ENCODE peak calls at places on chromosomes 7 and 10, in ten cellular contexts. C is PC-9; O is CD8-positive, alpha-beta T cell; V is cardiac muscle cell; X is colonic mucosa; M is tibial nerve; D is adipocyte; Z is breast epithelium; A is CD4-positive, alpha-beta memory T cell; B is fibroblast of lung. H is an unnamed sample.

GRCh38 chr10:115854740-115855435 is 418.1 kb downstream of the GFRA1 start:
- DNase-seq in C (peak; percentile 20), O (no peak), V (no peak), X (no peak), M (no peak), D (peak; percentile 13), Z (no peak), A (no peak), B (peak; percentile 31), H (no peak)

GRCh38 chr7:138565451-138566114 is 105.5 kb downstream of the TRIM24 start:
- DNase-seq in C (no peak), O (no peak), V (no peak), X (no peak), M (no peak), D (peak; percentile 12), Z (no peak), A (no peak), B (peak; percentile 75), H (no peak)

GRCh38 chr7:94620703-94621118 is 35.2 kb downstream of the SGCE start:
- DNase-seq in C (peak; percentile 89), O (peak; percentile 48), V (peak; percentile 67), X (peak; percentile 45), M (peak; percentile 45), D (peak; percentile 96), Z (peak; percentile 54), A (no peak), B (peak; percentile 92), H (peak; percentile 81)

GRCh38 chr7:151204383-151205032 is 5.8 kb downstream of the H2BK1 start:
- DNase-seq in C (no peak), O (no peak), V (no peak), X (no peak), M (no peak), D (no peak), Z (no peak), A (no peak), B (no peak), H (peak; percentile 47)

GRCh38 chr7:66964391-66964790 is 31.0 kb downstream of the SBDS start:
- DNase-seq in C (no peak), O (no peak), V (no peak), X (no peak), M (no peak), D (peak; percentile 12), Z (no peak), A (no peak), B (peak; percentile 25), H (no peak)

GRCh38 chr10:117461766-117462423 is 80.7 kb upstream of the EMX2 start:
- DNase-seq in C (peak; percentile 31), O (no peak), V (no peak), X (peak; percentile 67), M (peak; percentile 31), D (no peak), Z (no peak), A (no peak), B (peak; percentile 88), H (peak; percentile 81)

GRCh38 chr10:44968101-44968886 is 8.7 kb downstream of the RASSF4 start:
- DNase-seq in C (no peak), O (peak; percentile 61), V (no peak), X (peak; percentile 29), M (peak; percentile 69), D (peak; percentile 77), Z (no peak), A (no peak), B (no peak), H (peak; percentile 71)

GRCh38 chr10:27019827-27020226 is 80.5 kb downstream of the ANKRD26 start:
- DNase-seq in C (no peak), O (no peak), V (no peak), X (no peak), M (no peak), D (no peak), Z (no peak), A (no peak), B (peak; percentile 18), H (no peak)

GRCh38 chr10:122154733-122155366 is 116.2 kb upstream of the BTBD16 start:
- DNase-seq in C (no peak), O (no peak), V (peak; percentile 42), X (no peak), M (peak; percentile 48), D (peak; percentile 85), Z (peak; percentile 70), A (no peak), B (peak; percentile 76), H (peak; percentile 44)
- H3K4me3 ChIP-seq in C (no peak overlapping the region), O (no peak overlapping the region), V (no peak overlapping the region), X (no peak overlapping the region), M (peak overlapping the region; percentile 2), D (peak overlapping the region; percentile 54), Z (peak overlapping the region; percentile 51), A (no peak overlapping the region), B (no peak overlapping the region), H (no peak overlapping the region)

GRCh38 chr10:119541046-119541445 is 1.5 kb downstream of the RGS10 start:
- DNase-seq in C (no peak), O (no peak), V (no peak), X (no peak), M (no peak), D (peak; percentile 43), Z (no peak), A (no peak), B (peak; percentile 58), H (no peak)
- H3K4me1 ChIP-seq in C (peaks cover 31% of the 10 kb centered on the region), O (peaks cover 39% of the 10 kb centered on the region), V (peaks cover 10% of the 10 kb centered on the region), X (peaks cover 24% of the 10 kb centered on the region), M (peaks cover 19% of the 10 kb centered on the region), D (peaks cover 18% of the 10 kb centered on the region), Z (no peaks in the 10 kb centered on the region), A (peaks cover 62% of the 10 kb centered on the region), B (peaks cover 11% of the 10 kb centered on the region), H (peaks cover 7% of the 10 kb centered on the region)

DNA sequence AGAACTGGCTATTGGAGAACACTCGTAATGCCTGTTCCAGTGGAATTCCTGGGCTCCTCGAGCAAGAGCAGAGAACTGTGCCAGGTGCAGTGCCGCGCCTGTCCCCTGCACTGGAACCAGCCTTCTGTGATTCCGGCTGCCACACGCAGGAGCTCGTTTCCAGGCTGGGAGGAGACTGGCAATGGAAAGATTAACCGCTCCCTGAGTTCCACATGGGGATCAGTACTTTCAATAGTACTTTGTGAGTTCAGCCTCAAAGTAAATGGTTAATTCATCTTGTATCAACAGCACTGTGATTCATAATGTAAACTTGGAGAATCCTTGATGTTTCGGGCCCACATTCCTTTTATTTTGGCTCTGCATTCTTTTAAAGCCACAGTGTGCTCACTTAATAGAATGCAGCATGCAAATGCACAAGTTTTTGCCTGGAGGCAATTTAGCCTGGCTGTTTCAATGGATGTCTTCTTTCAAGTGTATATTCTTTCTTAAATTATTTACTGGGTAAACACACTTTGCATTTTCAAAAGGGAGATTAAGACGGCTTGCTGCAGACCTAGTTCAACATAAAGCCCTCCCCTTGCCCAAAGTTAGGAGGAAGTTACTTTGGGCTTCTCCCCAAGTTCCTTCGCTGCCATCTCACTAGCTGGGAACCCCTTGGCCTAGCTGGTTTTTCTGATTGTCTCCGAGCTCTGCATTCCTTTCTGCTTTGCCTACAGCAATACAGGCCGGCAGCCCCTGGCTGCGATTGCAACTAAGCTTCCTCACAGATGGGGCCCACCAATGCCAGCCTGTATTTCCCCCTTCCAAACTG is 138.1 kb upstream of the TCF7L2 start:
- DNase-seq in C (peak; percentile 72), O (no peak), V (no peak), X (peak; percentile 54), M (no peak), D (peak; percentile 97), Z (peak; percentile 60), A (no peak), B (peak; percentile 97), H (no peak)
- H3K4me3 ChIP-seq in C (peak overlapping the region; percentile 42), O (no peak overlapping the region), V (no peak overlapping the region), X (no peak overlapping the region), M (no peak overlapping the region), D (peak overlapping the region; percentile 66), Z (peak overlapping the region; percentile 32), A (no peak overlapping the region), B (peak overlapping the region; percentile 15), H (no peak overlapping the region)

DNA sequence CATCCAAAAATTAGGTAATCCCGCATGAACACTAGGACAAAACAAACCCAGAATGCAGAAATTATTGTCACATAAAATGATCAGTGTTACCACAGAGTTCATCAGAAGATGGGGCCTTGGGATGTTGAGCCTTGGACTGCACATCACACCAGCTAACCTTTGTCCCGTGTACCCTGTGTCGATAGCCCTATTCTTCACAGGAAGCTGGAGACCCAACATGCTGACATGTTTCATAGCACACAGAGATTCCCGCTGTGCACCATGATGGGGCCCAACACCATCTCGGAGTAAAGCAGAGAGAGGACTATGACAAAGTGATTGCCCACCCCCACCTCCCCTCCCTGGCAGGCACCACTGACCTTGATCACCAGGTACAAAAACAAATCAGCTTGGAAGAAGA is 4.5 kb downstream of the PTPRN2 start:
- DNase-seq in C (no peak), O (no peak), V (no peak), X (no peak), M (no peak), D (no peak), Z (no peak), A (no peak), B (no peak), H (no peak)
- H3K4me1 ChIP-seq in C (peaks cover 23% of the 10 kb centered on the region), O (peaks cover 9% of the 10 kb centered on the region), V (no peaks in the 10 kb centered on the region), X (peaks cover 9% of the 10 kb centered on the region), M (peaks cover 15% of the 10 kb centered on the region), D (no peaks in the 10 kb centered on the region), Z (no peaks in the 10 kb centered on the region), A (peaks cover 14% of the 10 kb centered on the region), B (no peaks in the 10 kb centered on the region), H (peaks cover 7% of the 10 kb centered on the region)

GRCh38 chr7:140983802-140984201 is 30.9 kb downstream of the MRPS33 start:
- DNase-seq in C (no peak), O (no peak), V (no peak), X (peak; percentile 22), M (no peak), D (no peak), Z (no peak), A (no peak), B (no peak), H (no peak)

GRCh38 chr7:140977351-140978140 is 37.2 kb downstream of the MRPS33 start:
- DNase-seq in C (no peak), O (no peak), V (no peak), X (no peak), M (no peak), D (peak; percentile 3), Z (no peak), A (no peak), B (no peak), H (no peak)

GRCh38 chr7:140982508-140982907 is 32.2 kb downstream of the MRPS33 start:
- DNase-seq in C (no peak), O (no peak), V (no peak), X (no peak), M (no peak), D (no peak), Z (no peak), A (no peak), B (no peak), H (no peak)
- H3K4me3 ChIP-seq in C (no peak overlapping the region), O (no peak overlapping the region), V (no peak overlapping the region), X (no peak overlapping the region), M (no peak overlapping the region), D (no peak overlapping the region), Z (no peak overlapping the region), A (no peak overlapping the region), B (no peak overlapping the region), H (no peak overlapping the region)

H was measured in psoas muscle.